ENCODE peak calls at places on chromosomes 11 and 22, in six cellular contexts. L is endothelial cell of umbilical vein, T is HepG2, R is GM23338, C is vagina, J is K562. G is an unnamed sample.
A peak's percentile ranks its signal among the peaks of the same experiment; 100 is the strongest.

GRCh38 chr11:3051435-3052108 is 5.7 kb downstream of the CARS1 start:
- DNase-seq in C (no peak), J (no peak), T (no peak), L (no peak), R (no peak), G (no peak)

GRCh38 chr11:40130427-40130826 is 1329.0 kb downstream of the LRRC4C start:
- DNase-seq in L (no peak), R (peak; percentile 42), T (no peak), C (no peak), J (no peak), G (no peak)

GRCh38 chr11:99170606-99171005 is 149.9 kb downstream of the CNTN5 start:
- DNase-seq in R (no peak), J (no peak), L (no peak), T (no peak), C (no peak), G (no peak)

GRCh38 chr11:61378713-61379313 is 13.6 kb upstream of the TMEM216 start:
- DNase-seq in T (peak; percentile 49), C (no peak), L (no peak), J (no peak), R (no peak), G (peak; percentile 64)

GRCh38 chr22:16563555-16564520 is 28.8 kb downstream of the CCT8L2 start:
- DNase-seq in T (no peak), R (no peak), C (no peak), L (no peak), J (no peak), G (no peak)

GRCh38 chr11:77103319-77103718 is 679 bp downstream of the OMP start:
- DNase-seq in T (no peak), C (no peak), R (no peak), L (no peak), J (no peak), G (no peak)

GRCh38 chr11:23205156-23205871 is 345.0 kb upstream of the CCDC179 start:
- DNase-seq in J (no peak), R (no peak), L (peak; percentile 90), C (no peak), T (no peak), G (no peak)

GRCh38 chr11:116646191-116646590 is 126.6 kb downstream of the BUD13 start:
- DNase-seq in T (no peak), J (no peak), L (no peak), R (no peak), C (peak; percentile 60), G (no peak)

GRCh38 chr11:1295086-1295485 is 14.3 kb downstream of the TOLLIP start:
- DNase-seq in R (no peak), J (no peak), L (no peak), T (no peak), C (no peak), G (no peak)

GRCh38 chr11:94638902-94639373 is 71.8 kb downstream of the PIWIL4 start:
- DNase-seq in L (peak; percentile 5), R (no peak), J (no peak), C (no peak), T (no peak), G (peak; percentile 44)

DNA sequence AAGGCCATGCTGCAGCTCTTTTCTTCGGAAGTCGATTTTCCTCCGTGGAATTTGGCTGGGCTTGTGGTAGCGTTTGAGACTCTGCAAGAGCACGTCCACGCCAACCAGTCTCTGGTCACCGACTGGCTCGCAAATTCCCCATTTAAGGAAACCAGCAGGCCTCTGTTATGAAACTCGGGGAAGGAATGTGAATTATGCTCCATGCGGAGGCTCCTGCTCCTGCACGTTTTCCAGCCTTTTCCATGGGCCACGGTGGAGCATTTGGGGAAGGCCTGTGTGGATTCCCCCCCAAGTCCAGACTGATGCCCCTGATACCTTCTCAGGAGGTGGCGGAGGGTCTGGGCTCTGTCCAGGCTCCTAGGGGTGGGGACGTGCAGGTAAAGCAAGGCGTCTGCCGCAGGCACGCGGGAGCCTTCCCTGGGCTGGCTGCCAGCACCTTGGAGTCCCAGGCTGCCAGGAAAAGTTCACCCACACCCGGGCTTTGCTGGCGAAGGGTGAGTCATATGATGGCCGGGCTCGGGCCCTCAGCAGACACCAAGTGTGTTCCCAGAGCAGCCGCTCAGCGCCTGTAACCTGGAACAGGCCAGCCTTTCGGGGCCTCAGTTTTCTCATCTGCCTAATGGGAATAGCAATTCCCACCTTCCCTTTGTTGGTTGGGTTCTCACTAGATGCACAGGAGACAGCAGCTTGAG is 41.9 kb downstream of the LRP5 start:
- DNase-seq in J (no peak), R (peak; percentile 46), L (peak; percentile 44), T (no peak), C (no peak), G (peak; percentile 91)
- H3K4me1 ChIP-seq in J (peaks cover 20% of the 10 kb centered on the region), R (peaks cover 3% of the 10 kb centered on the region), L (peaks cover 2% of the 10 kb centered on the region), T (no peaks in the 10 kb centered on the region), C (peaks cover 29% of the 10 kb centered on the region), G (peaks cover 9% of the 10 kb centered on the region)

GRCh38 chr11:34263462-34264186 is 94.2 kb downstream of the ABTB2 start:
- DNase-seq in R (no peak), C (no peak), J (no peak), T (peak; percentile 36), L (no peak), G (peak; percentile 73)
- TF ChIP-seq POLR2AphosphoS5 in R (no peak), C (peak; percentile 37), J (no peak), T (no peak), L (no peak), G (peak; percentile 61)

DNA sequence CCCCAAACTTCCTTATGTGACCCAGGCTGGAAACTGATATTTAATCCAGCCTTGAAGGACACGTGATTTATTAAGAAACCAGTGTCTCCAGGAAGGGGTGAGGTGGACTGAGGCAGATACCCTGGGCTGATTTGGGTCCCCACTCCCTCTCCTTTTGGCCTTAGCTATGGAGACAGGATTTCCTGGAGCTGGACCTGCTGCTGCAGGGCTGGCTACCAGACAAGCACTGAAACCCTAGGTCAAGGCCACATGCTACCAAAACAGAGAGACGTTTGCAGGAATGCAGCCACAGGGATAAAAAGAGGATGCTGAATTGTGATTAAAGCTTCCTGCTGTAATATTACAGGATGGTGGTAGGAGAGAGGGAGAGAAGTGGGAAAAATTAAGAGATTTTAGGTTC is 25.4 kb upstream of the FCHSD2 start:
- DNase-seq in J (no peak), C (no peak), L (peak; percentile 41), R (no peak), T (no peak), G (no peak)
- H3K4me1 ChIP-seq in J (peaks cover 8% of the 10 kb centered on the region), C (no peaks in the 10 kb centered on the region), L (peaks cover 11% of the 10 kb centered on the region), R (no peaks in the 10 kb centered on the region), T (peaks cover 98% of the 10 kb centered on the region), G (no peaks in the 10 kb centered on the region)

GRCh38 chr11:72750556-72751292 is 1.5 kb downstream of the ARAP1 start:
- DNase-seq in J (peak; percentile 40), R (no peak), T (no peak), C (no peak), L (no peak), G (no peak)

GRCh38 chr11:72754149-72754543 is 1.9 kb upstream of the ARAP1 start:
- DNase-seq in L (no peak), R (no peak), C (no peak), J (no peak), T (no peak), G (no peak)

GRCh38 chr11:72751293-72752087 is 718 bp downstream of the ARAP1 start:
- DNase-seq in J (peak; percentile 48), R (peak; percentile 52), T (no peak), C (no peak), L (no peak), G (no peak)

GRCh38 chr11:72753341-72754148 is 1.3 kb upstream of the ARAP1 start:
- DNase-seq in L (no peak), R (no peak), T (peak; percentile 35), C (no peak), J (no peak), G (no peak)

DNA sequence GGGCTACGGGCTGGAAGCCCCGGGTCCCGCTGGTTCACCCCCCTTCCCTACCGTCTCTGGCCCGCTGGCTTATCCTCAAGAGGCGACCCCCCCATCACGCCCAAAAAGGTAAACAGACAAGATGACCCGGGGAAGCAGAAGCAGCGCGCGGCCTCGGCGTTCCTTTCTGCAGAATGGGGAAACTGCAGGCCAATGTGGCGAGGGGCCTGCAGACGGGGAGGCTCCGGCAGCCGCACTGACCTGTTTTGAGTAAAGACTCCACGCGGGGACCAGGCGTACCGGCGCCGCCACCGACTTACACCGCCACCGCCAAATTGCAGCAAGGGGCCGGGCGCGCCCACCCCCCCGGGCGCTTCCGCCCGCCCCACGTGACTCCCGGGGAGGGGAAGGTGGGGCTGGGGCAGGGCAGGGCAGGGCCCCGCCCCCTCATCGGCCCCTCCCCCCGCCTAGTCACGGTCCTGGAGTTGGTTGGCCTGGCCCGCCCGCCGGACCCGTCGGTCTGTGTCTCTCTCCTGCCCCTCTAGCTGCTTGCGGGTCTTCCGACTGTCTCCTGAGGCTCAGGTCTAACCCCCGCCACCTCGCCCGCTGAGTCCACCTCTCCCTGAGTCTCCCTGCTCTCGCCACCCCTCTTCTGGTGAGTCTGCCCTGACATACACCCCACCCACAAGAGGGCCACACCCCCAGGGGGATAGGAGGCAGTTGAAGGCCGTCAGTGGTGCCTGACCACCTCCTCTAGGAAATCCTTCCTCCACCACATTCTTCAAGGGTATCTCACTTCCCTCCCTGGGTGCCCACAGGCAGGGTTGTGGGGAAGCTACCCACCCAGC is at the start of gene ARAP1:
- DNase-seq in J (peak; percentile 98), R (peak; percentile 83), T (peak; percentile 68), C (no peak), L (peak; percentile 64), G (peak; percentile 65)
- TF ChIP-seq POLR2AphosphoS5 in J (no peak), R (peak; percentile 55), T (peak; percentile 36), C (peak; percentile 61), L (peak; percentile 61), G (peak; percentile 40)

GRCh38 chr11:12247543-12248287 is 129.7 kb upstream of the PARVA start:
- DNase-seq in L (no peak), C (no peak), J (no peak), R (no peak), T (no peak), G (no peak)
- H3K4me1 ChIP-seq in L (peaks cover 5% of the 10 kb centered on the region), C (peaks cover 29% of the 10 kb centered on the region), J (peaks cover 9% of the 10 kb centered on the region), R (peaks cover 5% of the 10 kb centered on the region), T (peaks cover 31% of the 10 kb centered on the region), G (peaks cover 15% of the 10 kb centered on the region)

GRCh38 chr22:49967333-49968241 is 7.0 kb downstream of the PIM3 start:
- DNase-seq in C (peak; percentile 89), R (no peak), J (no peak), T (peak; percentile 70), L (no peak), G (peak; percentile 16)

GRCh38 chr22:49965291-49966040 is 4.9 kb downstream of the PIM3 start:
- DNase-seq in L (no peak), R (no peak), C (no peak), T (no peak), J (no peak), G (no peak)

GRCh38 chr22:49966716-49967332 is 6.3 kb downstream of the PIM3 start:
- DNase-seq in C (peak; percentile 90), L (peak; percentile 24), J (peak; percentile 21), T (peak; percentile 80), R (no peak), G (no peak)

GRCh38 chr22:49964493-49965290 is 4.1 kb downstream of the PIM3 start:
- DNase-seq in J (no peak), C (no peak), T (no peak), L (no peak), R (no peak), G (no peak)

DNA sequence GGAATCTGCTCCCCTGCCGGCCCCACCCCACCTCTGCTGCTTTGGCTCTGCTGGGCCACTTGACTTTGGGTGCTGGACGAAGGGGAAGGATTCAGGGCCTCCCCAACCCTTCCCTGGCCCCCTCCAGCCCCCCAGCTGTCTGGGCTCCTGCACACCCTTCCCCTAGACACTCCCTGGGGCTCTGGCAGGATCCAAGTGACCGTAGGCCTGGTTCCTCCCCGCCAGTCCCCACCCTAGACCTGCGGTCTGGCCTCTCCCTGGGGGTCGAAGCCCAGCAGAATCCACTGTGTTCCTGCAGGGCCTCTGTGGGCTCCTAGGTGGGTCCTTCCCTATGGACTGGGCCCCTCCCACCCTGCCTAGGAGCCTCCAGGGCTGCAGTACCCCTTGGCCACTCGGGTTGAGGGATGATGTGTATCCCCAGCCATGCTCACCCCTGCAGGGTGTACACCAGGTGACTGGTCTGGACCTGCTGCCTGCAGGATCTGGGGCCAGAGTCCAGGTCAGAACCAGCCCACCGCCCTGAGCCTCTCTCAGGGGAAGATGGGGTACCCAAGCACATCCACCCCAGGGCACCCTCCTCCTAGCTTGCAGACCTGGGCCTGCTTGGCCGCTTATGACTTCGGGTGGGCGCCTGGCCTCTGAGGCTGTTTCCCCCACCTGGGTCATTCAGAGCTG is 5.6 kb downstream of the PIM3 start:
- DNase-seq in R (no peak), C (peak; percentile 77), J (no peak), L (no peak), T (no peak), G (no peak)
- TF ChIP-seq POLR2AphosphoS5 in R (no peak), C (no peak), J (no peak), L (peak; percentile 27), T (no peak), G (no peak)